ENCODE peak calls at places on chromosomes 13 and 19, in six cellular contexts. E is naive thymus-derived CD8-positive, alpha-beta T cell; Q is fibroblast of the conjunctiva; H is esophagus muscularis mucosa; Y is activated T-helper 1 cell treated with anti-CD3 and anti-CD28 coated beads, Interleukin-12 subunit alpha, Interleukin-12 subunit beta, Interleukin-2, Interleukin-4 antibody, amounts not matched to agents 30 ng/mL and 10 ng/mL and 1 ng/mL, durations not matched to agents 14 hours and 24 hours and 36 hours; I is adipocyte. N is an unnamed sample.

GRCh38 chr19:40718774-40719391 is 2.0 kb downstream of the ITPKC start:
- DNase-seq in E (no peak), Q (peak; percentile 12), H (no peak), Y (no peak), I (peak; percentile 75), N (peak; percentile 81)

GRCh38 chr13:98606296-98606695 is 29.4 kb upstream of the STK24 start:
- DNase-seq in E (no peak), Q (no peak), H (no peak), Y (no peak), I (no peak), N (no peak)

GRCh38 chr13:59673301-59673700 is 490.4 kb downstream of the DIAPH3 start:
- DNase-seq in E (no peak), Q (no peak), H (no peak), Y (no peak), I (peak; percentile 41), N (no peak)

GRCh38 chr19:43674630-43674982 is 4.6 kb upstream of the PLAUR start:
- DNase-seq in E (no peak), Q (no peak), H (no peak), Y (no peak), I (peak; percentile 16), N (peak; percentile 62)

GRCh38 chr13:110278859-110279258 is 28.1 kb downstream of the COL4A1 start:
- DNase-seq in E (no peak), Q (no peak), H (no peak), Y (no peak), I (no peak), N (no peak)

GRCh38 chr13:53691417-53691816 is 662.8 kb downstream of the OLFM4 start:
- DNase-seq in E (no peak), Q (no peak), H (no peak), Y (no peak), I (no peak), N (no peak)

GRCh38 chr13:109741966-109742365 is 44.4 kb downstream of the IRS2 start:
- DNase-seq in E (no peak), Q (no peak), H (peak; percentile 86), Y (no peak), I (no peak), N (no peak)

GRCh38 chr19:42512743-42513304 is 15.5 kb downstream of the CEACAM1 start:
- DNase-seq in E (no peak), Q (no peak), H (peak; percentile 45), Y (no peak), I (no peak), N (no peak)

GRCh38 chr13:32264407-32264806 is 50.8 kb downstream of the ZAR1L start:
- DNase-seq in E (no peak), Q (peak; percentile 21), H (no peak), Y (no peak), I (peak; percentile 41), N (no peak)

GRCh38 chr19:33392341-33393285 is 19.1 kb downstream of the CEBPG start:
- DNase-seq in E (no peak), Q (no peak), H (no peak), Y (no peak), I (no peak), N (no peak)

GRCh38 chr13:66896933-66897332 is 333.2 kb downstream of the PCDH9 start:
- DNase-seq in E (no peak), Q (no peak), H (no peak), Y (no peak), I (no peak), N (no peak)

GRCh38 chr19:54473071-54473941 is at the start of gene CDC42EP5:
- DNase-seq in E (no peak), Q (peak; percentile 81), H (peak; percentile 93), Y (no peak), I (peak; percentile 95), N (peak; percentile 88)

GRCh38 chr19:55012294-55012693 is 25.8 kb downstream of the GP6 start:
- DNase-seq in E (no peak), Q (no peak), H (no peak), Y (no peak), I (no peak), N (no peak)

GRCh38 chr13:32262619-32263018 is 52.5 kb downstream of the ZAR1L start:
- DNase-seq in E (no peak), Q (no peak), H (no peak), Y (no peak), I (no peak), N (no peak)

GRCh38 chr19:15551183-15552004 is 43.1 kb downstream of the CYP4F22 start:
- DNase-seq in E (peak; percentile 58), Q (no peak), H (no peak), Y (peak; percentile 43), I (no peak), N (peak; percentile 47)

GRCh38 chr19:45816236-45817009 is 1.3 kb upstream of the RSPH6A start:
- DNase-seq in E (no peak), Q (no peak), H (no peak), Y (no peak), I (no peak), N (no peak)

GRCh38 chr19:22519152-22519551 is 97.0 kb upstream of the ZNF98 start:
- DNase-seq in E (no peak), Q (no peak), H (no peak), Y (no peak), I (no peak), N (no peak)

GRCh38 chr19:18660051-18660910 is 23.2 kb upstream of the CRTC1 start:
- DNase-seq in E (no peak), Q (no peak), H (no peak), Y (no peak), I (no peak), N (peak; percentile 37)

GRCh38 chr19:6087074-6087506 is 23.2 kb downstream of the RFX2 start:
- DNase-seq in E (peak; percentile 23), Q (no peak), H (no peak), Y (no peak), I (no peak), N (no peak)

GRCh38 chr19:34316741-34317241 is 48.2 kb upstream of the GPI start:
- DNase-seq in E (no peak), Q (no peak), H (no peak), Y (no peak), I (peak; percentile 28), N (peak; percentile 56)

GRCh38 chr13:60572003-60572792 is 175.2 kb downstream of the TDRD3 start:
- DNase-seq in E (no peak), Q (no peak), H (no peak), Y (no peak), I (no peak), N (peak; percentile 61)

GRCh38 chr19:48569814-48570213 is 17.8 kb downstream of the SULT2B1 start:
- DNase-seq in E (no peak), Q (no peak), H (no peak), Y (no peak), I (peak; percentile 20), N (peak; percentile 44)

GRCh38 chr13:73369095-73369494 is 310.3 kb downstream of the KLF5 start:
- DNase-seq in E (no peak), Q (no peak), H (no peak), Y (no peak), I (no peak), N (no peak)

GRCh38 chr13:112877976-112878955 is 90.7 kb upstream of the MCF2L start:
- DNase-seq in E (no peak), Q (no peak), H (no peak), Y (no peak), I (no peak), N (no peak)

GRCh38 chr19:40365010-40365409 is 16.5 kb downstream of the PLD3 start:
- DNase-seq in E (no peak), Q (no peak), H (no peak), Y (no peak), I (no peak), N (no peak)

GRCh38 chr13:48505597-48506091 is 27.2 kb downstream of the RCBTB2 start:
- DNase-seq in E (peak; percentile 41), Q (no peak), H (no peak), Y (peak; percentile 57), I (peak; percentile 90), N (peak; percentile 19)

GRCh38 chr13:22486490-22486889 is 694.3 kb upstream of the SGCG start:
- DNase-seq in E (no peak), Q (no peak), H (no peak), Y (no peak), I (no peak), N (no peak)

GRCh38 chr19:45098521-45099464 is 5.8 kb downstream of the PPP1R37 start:
- DNase-seq in E (no peak), Q (peak; percentile 24), H (no peak), Y (no peak), I (no peak), N (peak; percentile 48)

GRCh38 chr13:29472317-29472961 is 123.0 kb downstream of the SLC7A1 start:
- DNase-seq in E (peak; percentile 30), Q (peak; percentile 36), H (no peak), Y (peak; percentile 18), I (peak; percentile 83), N (peak; percentile 79)

GRCh38 chr19:44757057-44757734 is 8.7 kb downstream of the BCL3 start:
- DNase-seq in E (no peak), Q (no peak), H (no peak), Y (no peak), I (no peak), N (no peak)

GRCh38 chr19:1027953-1028902 is 1.8 kb downstream of the CNN2 start:
- DNase-seq in E (peak; percentile 55), Q (peak; percentile 93), H (no peak), Y (peak; percentile 58), I (peak; percentile 98), N (peak; percentile 95)

GRCh38 chr19:14005381-14006084 is 587 bp downstream of the RFX1 start:
- DNase-seq in E (peak; percentile 91), Q (peak; percentile 69), H (peak; percentile 97), Y (peak; percentile 85), I (peak; percentile 95), N (peak; percentile 93)

GRCh38 chr13:64338671-64339070 is 2891.5 kb downstream of the PCDH9 start:
- DNase-seq in E (no peak), Q (no peak), H (no peak), Y (no peak), I (no peak), N (no peak)

N was measured in GM23248.